ENCODE peak calls at places on chromosomes 12 and 14, in six cellular contexts. I, B, J, K, W and U are unnamed samples.

GRCh38 chr14:54719406-54719805 is 152.5 kb downstream of the SAMD4A start:
- DNase-seq in I (no peak), K (no peak), W (no peak), B (no peak), J (no peak), U (no peak)

GRCh38 chr14:91732439-91732838 is 553 bp upstream of the CATSPERB start:
- DNase-seq in J (no peak), W (no peak), B (no peak), K (no peak), I (no peak), U (no peak)

GRCh38 chr12:68609955-68610434 is 704 bp upstream of the RAP1B start:
- DNase-seq in B (no peak), K (peak), W (no peak), J (no peak), I (peak), U (no peak)

GRCh38 chr12:125185740-125186470 is 120.7 kb downstream of the AACS start:
- DNase-seq in W (no peak), I (peak), B (peak), K (peak), J (peak), U (peak)

GRCh38 chr12:132395908-132396305 is 66.5 kb upstream of the GALNT9 start:
- DNase-seq in W (no peak), J (no peak), B (no peak), K (no peak), I (no peak), U (no peak)

GRCh38 chr12:93784339-93785086 is 107.3 kb downstream of the CRADD start:
- DNase-seq in I (peak), J (no peak), K (peak), B (no peak), W (no peak), U (peak)

GRCh38 chr14:103679351-103679750 is 35.9 kb downstream of the XRCC3 start:
- DNase-seq in W (peak), J (peak), K (no peak), B (peak), I (peak), U (peak)

GRCh38 chr14:69432364-69432763 is 33.9 kb downstream of the SLC39A9 start:
- DNase-seq in I (no peak), J (no peak), K (no peak), W (no peak), B (no peak), U (no peak)

GRCh38 chr12:32266756-32267155 is 132.6 kb upstream of the FGD4 start:
- DNase-seq in B (no peak), W (no peak), I (no peak), J (no peak), K (no peak), U (no peak)

GRCh38 chr14:99043258-99043615 is 228.8 kb downstream of the BCL11B start:
- DNase-seq in B (no peak), W (no peak), J (no peak), I (no peak), K (no peak), U (no peak)

GRCh38 chr14:75094896-75095295 is 25.5 kb downstream of the ZC2HC1C start:
- DNase-seq in B (no peak), K (no peak), J (no peak), I (no peak), W (no peak), U (no peak)

GRCh38 chr14:29865299-29865698 is 62.3 kb downstream of the PRKD1 start:
- DNase-seq in K (no peak), B (no peak), J (no peak), I (no peak), W (no peak), U (no peak)

GRCh38 chr14:94117856-94118255 is 7.3 kb downstream of the IFI27 start:
- DNase-seq in W (no peak), K (no peak), J (no peak), I (no peak), B (no peak), U (no peak)

GRCh38 chr12:92717202-92717601 is 14.4 kb downstream of the PLEKHG7 start:
- DNase-seq in K (peak), W (no peak), J (peak), B (no peak), I (peak), U (peak)

GRCh38 chr12:67927231-67927630 is 62.0 kb upstream of the IFNG-AS1 start:
- DNase-seq in B (no peak), J (no peak), K (no peak), I (no peak), W (no peak), U (no peak)

GRCh38 chr12:124646385-124647230 is 79.2 kb upstream of the NCOR2 start:
- DNase-seq in K (no peak), I (no peak), W (peak), J (peak), B (no peak), U (no peak)

GRCh38 chr12:118271770-118272417 is 100.8 kb downstream of the TAOK3 start:
- DNase-seq in J (no peak), K (peak), W (no peak), B (no peak), I (no peak), U (no peak)

GRCh38 chr14:93016275-93016845 is 93.4 kb downstream of the CHGA start:
- DNase-seq in W (no peak), J (no peak), I (no peak), K (no peak), B (no peak), U (no peak)

GRCh38 chr12:10082057-10082874 is 16.5 kb downstream of the CLEC1A start:
- DNase-seq in K (no peak), J (peak), B (no peak), I (no peak), W (no peak), U (no peak)

GRCh38 chr12:117821480-117822175 is 147.2 kb downstream of the KSR2 start:
- DNase-seq in B (no peak), I (no peak), K (no peak), J (no peak), W (no peak), U (no peak)

GRCh38 chr12:6554990-6555691 is 701 bp downstream of the IFFO1 start:
- DNase-seq in J (peak), I (peak), K (no peak), B (peak), W (no peak), U (no peak)

GRCh38 chr12:19115285-19115684 is 14.2 kb upstream of the PLEKHA5 start:
- DNase-seq in B (no peak), I (peak), J (no peak), K (no peak), W (no peak), U (no peak)

GRCh38 chr12:85580562-85581168 is 255.5 kb downstream of the RASSF9 start:
- DNase-seq in I (no peak), J (no peak), W (no peak), K (no peak), B (no peak), U (no peak)

GRCh38 chr12:464484-465267 is 4.9 kb downstream of the B4GALNT3 start:
- DNase-seq in I (no peak), J (no peak), K (no peak), B (no peak), W (no peak), U (no peak)

GRCh38 chr14:21020977-21021545 is 3.8 kb downstream of the NDRG2 start:
- DNase-seq in W (no peak), K (no peak), B (no peak), I (no peak), J (no peak), U (no peak)

GRCh38 chr12:105084251-105085250 is at the start of gene ALDH1L2:
- DNase-seq in J (peak), B (peak), I (peak), K (peak), W (no peak), U (peak)

GRCh38 chr12:22687677-22688076 is 62.7 kb downstream of the ETNK1 start:
- DNase-seq in I (no peak), J (peak), K (peak), W (peak), B (peak), U (peak)

GRCh38 chr12:21837847-21838246 is 63.3 kb upstream of the KCNJ8 start:
- DNase-seq in J (no peak), K (no peak), W (no peak), I (no peak), B (no peak), U (no peak)

GRCh38 chr14:25988536-25988935 is 609.3 kb downstream of the NOVA1 start:
- DNase-seq in J (no peak), B (no peak), W (no peak), K (no peak), I (no peak), U (no peak)

GRCh38 chr12:110022980-110023633 is 23.9 kb downstream of the ANKRD13A start:
- DNase-seq in I (peak), K (no peak), J (no peak), W (no peak), B (no peak), U (no peak)

GRCh38 chr14:22800356-22800755 is 14.9 kb downstream of the SLC7A7 start:
- DNase-seq in I (no peak), J (no peak), W (no peak), K (no peak), B (no peak), U (no peak)

GRCh38 chr14:44961151-44961729 is 507 bp downstream of the KLHL28 start:
- DNase-seq in B (peak), J (peak), K (peak), W (no peak), I (peak), U (peak)

GRCh38 chr14:21191809-21192446 is 36.1 kb upstream of the OR5AU1 start:
- DNase-seq in J (peak), K (peak), I (peak), B (peak), W (no peak), U (no peak)

GRCh38 chr12:41983394-41983793 is 161.3 kb downstream of the GXYLT1 start:
- DNase-seq in B (no peak), I (no peak), K (no peak), W (no peak), J (no peak), U (no peak)

GRCh38 chr14:67517083-67517482 is 16.0 kb upstream of the PLEKHH1 start:
- DNase-seq in J (no peak), K (no peak), B (no peak), I (peak), W (no peak), U (no peak)

GRCh38 chr14:53217283-53217994 is 64.3 kb upstream of the DDHD1 start:
- DNase-seq in W (peak), I (peak), K (peak), J (peak), B (peak), U (peak)

GRCh38 chr14:24871302-24871701 is 178.6 kb downstream of the STXBP6 start:
- DNase-seq in B (no peak), K (no peak), W (no peak), J (no peak), I (no peak), U (no peak)

GRCh38 chr12:10634427-10634826 is 21.0 kb upstream of the MAGOHB start:
- DNase-seq in W (no peak), I (no peak), J (no peak), K (no peak), B (no peak), U (peak)

GRCh38 chr12:25970916-25971674 is 12.6 kb downstream of the RASSF8 start:
- DNase-seq in W (no peak), I (no peak), J (no peak), K (no peak), B (no peak), U (no peak)
- TF ChIP-seq CTCF in W (no peak), I (no peak), J (no peak), K (no peak), B (no peak), U (peak)

GRCh38 chr14:50734950-50735697 is 67.0 kb upstream of the SAV1 start:
- DNase-seq in I (no peak), B (no peak), W (no peak), J (no peak), K (no peak), U (no peak)
- TF ChIP-seq CTCF in I (no peak), B (no peak), W (no peak), J (no peak), K (no peak), U (no peak)

GRCh38 chr14:59566725-59567124 is 9.9 kb downstream of the CCDC175 start:
- DNase-seq in I (no peak), B (no peak), J (no peak), W (no peak), K (peak), U (no peak)

GRCh38 chr14:59564356-59564755 is 12.3 kb downstream of the CCDC175 start:
- DNase-seq in B (no peak), I (peak), J (no peak), K (no peak), W (no peak), U (no peak)

GRCh38 chr14:59565112-59565511 is 11.5 kb downstream of the CCDC175 start:
- DNase-seq in K (no peak), B (no peak), J (no peak), I (no peak), W (no peak), U (no peak)

GRCh38 chr14:59566281-59566680 is 10.3 kb downstream of the CCDC175 start:
- DNase-seq in K (no peak), I (peak), W (no peak), J (no peak), B (no peak), U (no peak)

GRCh38 chr14:59570122-59570521 is 6.5 kb downstream of the CCDC175 start:
- DNase-seq in K (peak), J (peak), I (no peak), B (no peak), W (no peak), U (no peak)
- TF ChIP-seq CTCF in K (no peak), J (peak), I (peak), B (peak), W (no peak), U (peak)

DNA sequence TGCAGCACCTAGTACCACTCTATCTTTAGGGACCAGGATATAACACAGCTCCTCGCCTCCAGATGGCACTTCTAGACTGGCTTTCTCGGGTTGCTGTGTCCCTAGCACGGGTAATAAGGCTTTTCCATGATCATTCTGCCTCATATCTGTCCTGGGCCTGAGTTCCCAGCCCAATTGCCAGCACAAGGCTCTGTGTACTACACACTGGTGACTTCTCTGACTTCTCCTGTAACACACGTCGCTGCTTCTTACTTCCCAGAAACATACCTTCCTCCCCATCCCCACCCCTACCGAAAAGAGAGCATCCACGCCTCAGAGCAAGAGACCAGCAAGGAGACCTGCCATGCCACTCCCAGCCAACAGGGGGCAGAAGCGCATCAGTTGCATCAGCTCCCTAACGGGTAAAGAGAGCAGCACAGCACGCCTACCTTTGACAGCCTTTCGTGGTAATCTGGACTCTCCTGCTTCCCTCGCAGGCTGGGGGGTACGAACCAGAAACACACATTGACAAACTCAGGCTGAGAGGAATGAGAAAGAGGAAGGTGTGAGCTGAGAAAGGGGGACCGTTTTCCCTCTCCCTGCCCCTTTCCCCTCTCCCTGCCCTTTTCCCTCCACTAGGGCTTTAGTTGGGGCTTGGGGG is 21.2 kb upstream of the ZNF740 start:
- DNase-seq in K (peak), J (peak), B (peak), I (peak), W (peak), U (peak)
- TF ChIP-seq CTCF in K (peak), J (peak), B (peak), I (peak), W (peak), U (peak)

GRCh38 chr14:100900837-100901390 is 2.6 kb downstream of the RTL1 start:
- DNase-seq in I (peak), J (peak), B (peak), W (no peak), K (peak), U (no peak)
- TF ChIP-seq CTCF in I (peak), J (peak), B (peak), W (no peak), K (peak), U (peak)

DNA sequence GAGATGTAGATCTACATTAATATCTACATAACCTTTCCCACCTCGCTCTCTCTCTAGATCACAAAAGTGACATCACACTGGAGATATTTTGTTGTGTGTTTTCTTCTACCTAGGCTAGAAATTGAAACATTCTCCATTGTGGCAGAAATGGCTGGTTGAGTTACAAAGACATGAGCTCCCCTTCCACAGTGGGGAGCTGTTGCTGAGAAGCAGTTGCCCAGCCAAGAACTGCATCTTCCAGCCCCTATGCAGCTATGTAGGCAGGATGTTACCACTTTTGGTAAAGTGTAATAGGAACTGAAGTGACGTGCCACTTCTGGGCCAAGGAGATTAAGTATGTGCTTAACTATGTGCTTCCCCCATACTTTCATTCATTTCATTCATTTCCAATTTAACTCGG is 138.7 kb upstream of the E2F7 start:
- DNase-seq in B (no peak), K (peak), I (peak), J (peak), W (no peak), U (peak)
- TF ChIP-seq CTCF in B (peak), K (no peak), I (peak), J (no peak), W (no peak), U (peak)

GRCh38 chr12:51351913-51352532 is 5.5 kb upstream of the CELA1 start:
- DNase-seq in I (peak), B (no peak), J (peak), W (no peak), K (peak), U (peak)
- TF ChIP-seq CTCF in I (peak), B (peak), J (peak), W (peak), K (peak), U (peak)

DNA sequence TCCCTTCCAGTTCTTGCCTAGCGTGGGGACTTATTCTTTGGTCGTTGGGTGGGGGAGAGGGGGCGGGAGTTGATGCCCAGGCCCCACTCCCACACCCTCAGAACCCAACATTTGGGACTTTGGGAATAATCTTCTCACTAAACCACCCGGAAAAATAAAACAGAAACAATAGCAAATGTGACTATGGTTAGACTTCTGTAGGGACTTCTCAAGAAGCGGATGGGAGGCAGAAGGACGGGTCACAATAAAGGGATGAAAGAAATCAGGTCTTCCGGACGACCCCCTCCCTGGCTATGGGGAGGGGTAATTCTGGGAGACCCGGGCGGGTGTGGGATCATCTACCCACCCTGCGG is 28.5 kb upstream of the SMUG1 start:
- DNase-seq in W (no peak), I (no peak), B (no peak), K (no peak), J (no peak), U (no peak)
- TF ChIP-seq CTCF in W (no peak), I (no peak), B (no peak), K (peak), J (no peak), U (no peak)

DNA sequence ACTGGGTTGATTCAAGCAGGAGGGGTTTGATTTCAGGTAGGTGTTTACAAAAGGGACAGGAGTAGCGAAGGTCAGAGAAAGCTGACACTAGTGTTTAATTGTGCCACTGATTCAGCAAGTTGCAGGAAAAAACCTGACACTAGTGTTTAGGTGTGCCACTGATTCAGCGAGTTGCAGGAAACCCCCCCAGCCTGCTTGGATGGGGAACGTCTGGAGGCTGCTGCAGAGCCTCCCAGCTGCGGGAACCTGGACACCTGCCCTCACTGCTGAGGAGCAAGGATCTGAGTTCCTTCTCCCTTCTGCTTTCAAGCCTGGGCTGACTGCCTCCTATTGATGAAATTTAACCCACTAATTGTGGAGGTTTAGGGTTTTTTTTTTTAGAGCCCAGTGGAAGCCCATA is 84.2 kb downstream of the AVPR1A start:
- DNase-seq in I (peak), J (no peak), B (no peak), W (no peak), K (no peak), U (no peak)
- TF ChIP-seq CTCF in I (no peak), J (no peak), B (no peak), W (no peak), K (no peak), U (no peak)